ENCODE peak calls at places on chromosomes 16 and 17, in four cellular contexts. E is HL-60, A is GM12878, V is K562. Y is an unnamed sample.

GRCh38 chr16:83899272-83899897 is 470 bp downstream of the MLYCD start:
- DNase-seq in A (no peak), E (peak), V (peak), Y (peak)

GRCh38 chr16:73014768-73015167 is 33.2 kb downstream of the ZFHX3 start:
- DNase-seq in E (no peak), A (no peak), V (no peak), Y (no peak)

GRCh38 chr17:55743103-55743679 is 7.7 kb upstream of the PCTP start:
- DNase-seq in A (no peak), E (no peak), V (peak), Y (no peak)

GRCh38 chr16:85935957-85936760 is 37.2 kb downstream of the IRF8 start:
- DNase-seq in V (no peak), E (no peak), A (peak), Y (peak)

GRCh38 chr17:81285179-81285878 is 9.8 kb downstream of the SLC38A10 start:
- DNase-seq in A (no peak), E (peak), V (peak), Y (peak)

GRCh38 chr17:9115446-9116265 is 94.3 kb downstream of the NTN1 start:
- DNase-seq in E (no peak), A (no peak), V (peak), Y (no peak)

GRCh38 chr17:61444831-61445230 is 7.4 kb upstream of the TBX4 start:
- DNase-seq in A (no peak), V (no peak), E (no peak), Y (no peak)

GRCh38 chr16:11087691-11088431 is 143.5 kb downstream of the CLEC16A start:
- DNase-seq in A (no peak), V (no peak), E (no peak), Y (no peak)

GRCh38 chr17:35808962-35809854 is at the start of gene TAF15:
- DNase-seq in V (peak), A (peak), E (peak), Y (peak)

GRCh38 chr16:67441289-67441753 is 10.4 kb downstream of the HSD11B2 start:
- DNase-seq in A (no peak), V (no peak), E (no peak), Y (no peak)

GRCh38 chr17:79799538-79800324 is 2.9 kb upstream of the CBX8 start:
- DNase-seq in A (no peak), V (no peak), E (no peak), Y (no peak)

GRCh38 chr17:38344127-38344745 is 480 bp upstream of the GPR179 start:
- DNase-seq in V (no peak), A (no peak), E (no peak), Y (no peak)

GRCh38 chr16:67935096-67935401 is 1.6 kb downstream of the PSMB10 start:
- DNase-seq in E (no peak), V (no peak), A (no peak), Y (no peak)

GRCh38 chr16:86261379-86261778 is 248.9 kb upstream of the FOXF1 start:
- DNase-seq in E (peak), A (peak), V (peak), Y (no peak)

GRCh38 chr17:15920758-15921239 is 24.1 kb upstream of the ADORA2B start:
- DNase-seq in V (peak), A (no peak), E (no peak), Y (no peak)

GRCh38 chr16:56237451-56237930 is 46.2 kb downstream of the GNAO1 start:
- DNase-seq in V (no peak), A (no peak), E (no peak), Y (no peak)
- TF ChIP-seq SPI1 in V (no peak), A (no peak), E (no peak), Y (no peak)

GRCh38 chr17:44630703-44631102 is 25.6 kb upstream of the MEIOC start:
- DNase-seq in E (no peak), A (no peak), V (no peak), Y (no peak)

GRCh38 chr17:44637066-44637465 is 19.2 kb upstream of the MEIOC start:
- DNase-seq in A (no peak), V (no peak), E (no peak), Y (no peak)

GRCh38 chr17:44633998-44634397 is 22.3 kb upstream of the MEIOC start:
- DNase-seq in V (no peak), E (no peak), A (no peak), Y (no peak)

DNA sequence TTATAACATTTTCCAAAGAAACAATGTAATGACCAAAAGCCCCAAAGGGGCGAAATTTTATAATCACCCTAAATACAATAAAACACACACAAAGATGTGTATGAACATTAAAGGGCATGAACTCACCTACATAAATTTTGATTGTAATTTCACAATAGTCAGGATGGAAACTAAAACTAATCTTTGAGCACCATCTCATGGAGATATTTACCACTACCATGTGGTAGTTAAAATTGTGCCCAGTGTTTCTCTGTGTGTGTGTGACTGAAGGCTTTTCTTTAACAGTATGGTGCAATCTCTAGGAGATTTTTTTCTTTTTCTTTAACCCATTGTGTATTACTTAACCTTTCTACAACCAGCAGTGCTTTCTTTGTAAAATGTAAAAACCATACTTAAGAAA is 19.7 kb upstream of the MEIOC start:
- DNase-seq in V (no peak), A (no peak), E (peak), Y (no peak)
- TF ChIP-seq SPI1 in V (no peak), A (no peak), E (no peak), Y (no peak)

GRCh38 chr17:73564856-73565255 is 79.4 kb downstream of the SDK2 start:
- DNase-seq in E (no peak), A (no peak), V (no peak), Y (no peak)
- TF ChIP-seq SPI1 in E (peak), A (no peak), V (no peak), Y (no peak)

GRCh38 chr16:89696598-89697128 is 4.8 kb downstream of the SPATA2L start:
- DNase-seq in V (no peak), A (no peak), E (no peak), Y (no peak)
- TF ChIP-seq SPI1 in V (no peak), A (no peak), E (no peak), Y (no peak)

DNA sequence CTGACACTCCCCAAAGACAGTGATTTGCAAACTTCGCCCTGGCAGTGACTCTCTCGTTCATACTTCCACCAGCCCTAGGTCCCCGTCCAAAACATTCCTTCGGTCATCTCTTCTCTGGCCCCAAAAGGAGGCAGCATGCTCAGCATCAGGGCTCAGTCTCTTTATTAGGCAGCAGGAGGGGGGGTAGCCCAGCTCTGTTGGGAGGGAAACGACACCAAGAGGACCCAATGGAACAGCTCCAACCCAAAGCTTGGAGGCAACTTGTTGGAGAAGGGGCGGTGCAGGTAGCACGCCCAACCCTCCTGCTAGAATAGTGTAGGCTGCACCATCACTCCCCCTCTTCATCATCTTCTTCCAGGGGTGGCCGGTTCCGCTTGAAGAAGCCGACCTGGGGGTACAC is 8.4 kb upstream of the FAM171A2 start:
- DNase-seq in A (no peak), V (no peak), E (no peak), Y (no peak)
- TF ChIP-seq SPI1 in A (no peak), V (no peak), E (no peak), Y (no peak)

GRCh38 chr16:57530531-57531252 is 5.7 kb downstream of the CCDC102A start:
- DNase-seq in V (peak), A (no peak), E (peak), Y (no peak)
- TF ChIP-seq SPI1 in V (no peak), A (no peak), E (no peak), Y (no peak)

DNA sequence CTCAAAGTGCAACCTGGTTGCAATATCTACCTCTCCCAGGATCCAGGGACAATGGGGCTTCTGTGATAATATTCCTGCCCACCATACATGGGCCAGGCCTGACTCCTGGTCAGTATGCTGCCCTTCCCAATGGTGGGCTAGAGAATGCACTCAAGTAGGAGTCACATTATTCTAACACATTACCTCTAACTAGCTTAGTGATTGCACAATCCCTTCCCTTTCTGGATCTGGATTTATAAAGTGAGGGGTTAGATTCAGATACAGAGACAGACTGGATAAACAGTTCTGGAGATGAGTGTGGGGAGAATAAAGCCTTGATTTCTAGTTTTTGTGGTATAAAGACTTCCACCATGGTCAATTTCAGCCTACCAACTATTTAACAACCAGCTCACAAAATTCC is 33.0 kb downstream of the LYRM1 start:
- DNase-seq in V (no peak), A (no peak), E (no peak), Y (no peak)
- TF ChIP-seq SPI1 in V (no peak), A (no peak), E (no peak), Y (no peak)